ENCODE peak calls at places on chromosomes 1 and 21, in four cellular contexts. M is lower lobe of right lung, A is iPS DF 6.9, T is thoracic aorta. B is an unnamed sample.

GRCh38 chr1:161978011-161978790 is 45.5 kb downstream of the OLFML2B start:
- DNase-seq in M (no peak), A (no peak), T (no peak), B (no peak)

GRCh38 chr1:240280560-240281322 is 189.1 kb downstream of the FMN2 start:
- DNase-seq in M (no peak), T (no peak), A (no peak), B (no peak)

GRCh38 chr1:53600486-53600885 is 138.5 kb downstream of the GLIS1 start:
- DNase-seq in M (no peak), A (no peak), T (no peak), B (no peak)

GRCh38 chr1:161725888-161726630 is 4.7 kb downstream of the FCRLB start:
- DNase-seq in A (no peak), M (peak; percentile 74), T (no peak), B (no peak)

GRCh38 chr1:212488436-212489283 is 55.9 kb downstream of the NENF start:
- DNase-seq in A (no peak), M (no peak), T (no peak), B (peak; percentile 81)

GRCh38 chr1:39632491-39633417 is 6.7 kb downstream of the HEYL start:
- DNase-seq in A (no peak), T (no peak), M (peak; percentile 63), B (no peak)

GRCh38 chr1:162145966-162146696 is 76.6 kb downstream of the NOS1AP start:
- DNase-seq in M (no peak), T (no peak), A (no peak), B (no peak)

GRCh38 chr1:85264150-85264549 is 4.7 kb upstream of the C1orf52 start:
- DNase-seq in T (no peak), A (no peak), M (no peak), B (no peak)

GRCh38 chr1:236120725-236121153 is 21.6 kb upstream of the GPR137B start:
- DNase-seq in T (no peak), M (no peak), A (no peak), B (no peak)

GRCh38 chr1:226628624-226629155 is 80.1 kb downstream of the STUM start:
- DNase-seq in T (no peak), A (no peak), M (peak; percentile 27), B (no peak)

GRCh38 chr1:24351247-24351646 is 32.1 kb downstream of the GRHL3 start:
- DNase-seq in M (no peak), T (no peak), A (no peak), B (no peak)

GRCh38 chr1:107726860-107727259 is 238.1 kb downstream of the VAV3 start:
- DNase-seq in M (no peak), A (no peak), T (no peak), B (no peak)

GRCh38 chr1:10755977-10756521 is 40.4 kb downstream of the CASZ1 start:
- DNase-seq in T (no peak), A (no peak), M (peak; percentile 84), B (no peak)

GRCh38 chr21:16071082-16071481 is 341.3 kb downstream of the USP25 start:
- DNase-seq in A (no peak), T (no peak), M (no peak), B (no peak)

GRCh38 chr21:15631342-15631741 is 98.4 kb upstream of the USP25 start:
- DNase-seq in A (no peak), T (no peak), M (no peak), B (peak; percentile 10)

GRCh38 chr1:19044975-19045831 is 88.7 kb upstream of the IFFO2 start:
- DNase-seq in M (peak; percentile 33), A (no peak), T (no peak), B (no peak)

GRCh38 chr1:17360272-17360956 is 11.6 kb upstream of the PADI6 start:
- DNase-seq in M (no peak), A (no peak), T (no peak), B (no peak)

GRCh38 chr1:26697441-26697977 is 1.7 kb downstream of the ARID1A start:
- DNase-seq in T (no peak), A (no peak), M (no peak), B (no peak)

GRCh38 chr1:2985121-2985561 is 36.1 kb upstream of the ACTRT2 start:
- DNase-seq in T (no peak), M (no peak), A (no peak), B (no peak)

GRCh38 chr1:6489383-6489765 is 2.1 kb downstream of the PLEKHG5 start:
- DNase-seq in M (no peak), A (no peak), T (no peak), B (no peak)

GRCh38 chr1:42322577-42322976 is 12.5 kb downstream of the FOXJ3 start:
- DNase-seq in A (no peak), M (no peak), T (no peak), B (no peak)

GRCh38 chr1:75502776-75503175 is 108.1 kb downstream of the SLC44A5 start:
- DNase-seq in M (no peak), T (no peak), A (no peak), B (no peak)

GRCh38 chr1:241311056-241311746 is 45.8 kb downstream of the RGS7 start:
- DNase-seq in M (no peak), T (no peak), A (no peak), B (no peak)

GRCh38 chr1:117290855-117291254 is 76.4 kb upstream of the MAN1A2 start:
- DNase-seq in M (no peak), A (no peak), T (no peak), B (no peak)

GRCh38 chr1:201226859-201227488 is 36.4 kb downstream of the IGFN1 start:
- DNase-seq in T (no peak), M (peak; percentile 30), A (no peak), B (no peak)

GRCh38 chr1:111476761-111477309 is 3.1 kb downstream of the C1orf162 start:
- DNase-seq in A (no peak), T (no peak), M (no peak), B (no peak)

GRCh38 chr1:151972533-151973270 is 21.0 kb downstream of the S100A10 start:
- DNase-seq in A (no peak), T (no peak), M (no peak), B (no peak)

GRCh38 chr1:213724640-213725536 is 262.9 kb upstream of the PROX1 start:
- DNase-seq in M (no peak), T (no peak), A (no peak), B (no peak)

GRCh38 chr1:59367269-59368006 is 70.5 kb downstream of the FGGY start:
- DNase-seq in A (no peak), M (peak; percentile 65), T (peak; percentile 8), B (peak; percentile 82)

GRCh38 chr1:206075786-206076725 is 23.1 kb downstream of the RHEX start:
- DNase-seq in A (no peak), M (no peak), T (no peak), B (no peak)

GRCh38 chr21:28427356-28428022 is 565.2 kb downstream of the LTN1 start:
- DNase-seq in A (no peak), M (no peak), T (no peak), B (no peak)
- H3K9me3 ChIP-seq in A (no peaks in the 10 kb centered on the region), M (no peaks in the 10 kb centered on the region), T (no peaks in the 10 kb centered on the region), B (no peaks in the 10 kb centered on the region)

GRCh38 chr1:159853417-159853816 is 9.0 kb downstream of the VSIG8 start:
- DNase-seq in A (no peak), T (no peak), M (no peak), B (no peak)
- H3K27ac ChIP-seq in A (no peak overlapping the region), T (peak overlapping the region; percentile 94), M (peak overlapping the region; percentile 97), B (no peak overlapping the region)

GRCh38 chr1:209675567-209676154 is 449 bp downstream of the G0S2 start:
- DNase-seq in T (no peak), A (no peak), M (peak; percentile 48), B (no peak)
- H3K27me3 ChIP-seq in T (no peaks in the 10 kb centered on the region), A (peaks cover 39% of the 10 kb centered on the region), M (no peaks in the 10 kb centered on the region), B (no peaks in the 10 kb centered on the region)

GRCh38 chr21:26499475-26499874 is 73.6 kb downstream of the CYYR1 start:
- DNase-seq in A (no peak), T (no peak), M (no peak), B (no peak)
- H3K9me3 ChIP-seq in A (no peaks in the 10 kb centered on the region), T (no peaks in the 10 kb centered on the region), M (no peaks in the 10 kb centered on the region), B (no peaks in the 10 kb centered on the region)

GRCh38 chr1:89942825-89943658 is 51.9 kb upstream of the ZNF326 start:
- DNase-seq in A (no peak), T (no peak), M (no peak), B (no peak)
- H3K27ac ChIP-seq in A (no peak overlapping the region), T (no peak overlapping the region), M (no peak overlapping the region), B (peak overlapping the region; percentile 42)

GRCh38 chr1:157357111-157357510 is 195.2 kb downstream of the FCRL5 start:
- DNase-seq in M (no peak), T (no peak), A (no peak), B (no peak)
- H3K27me3 ChIP-seq in M (no peaks in the 10 kb centered on the region), T (no peaks in the 10 kb centered on the region), A (no peaks in the 10 kb centered on the region), B (peaks cover 17% of the 10 kb centered on the region)

GRCh38 chr1:20421441-20421840 is 64.6 kb downstream of the CAMK2N1 start:
- DNase-seq in M (no peak), A (no peak), T (no peak), B (no peak)

GRCh38 chr1:20426923-20427322 is 59.1 kb downstream of the CAMK2N1 start:
- DNase-seq in T (no peak), A (no peak), M (no peak), B (peak; percentile 76)

GRCh38 chr1:20426371-20426770 is 59.6 kb downstream of the CAMK2N1 start:
- DNase-seq in A (no peak), T (no peak), M (no peak), B (no peak)

GRCh38 chr1:20425622-20426021 is 60.4 kb downstream of the CAMK2N1 start:
- DNase-seq in A (no peak), T (no peak), M (no peak), B (no peak)

DNA sequence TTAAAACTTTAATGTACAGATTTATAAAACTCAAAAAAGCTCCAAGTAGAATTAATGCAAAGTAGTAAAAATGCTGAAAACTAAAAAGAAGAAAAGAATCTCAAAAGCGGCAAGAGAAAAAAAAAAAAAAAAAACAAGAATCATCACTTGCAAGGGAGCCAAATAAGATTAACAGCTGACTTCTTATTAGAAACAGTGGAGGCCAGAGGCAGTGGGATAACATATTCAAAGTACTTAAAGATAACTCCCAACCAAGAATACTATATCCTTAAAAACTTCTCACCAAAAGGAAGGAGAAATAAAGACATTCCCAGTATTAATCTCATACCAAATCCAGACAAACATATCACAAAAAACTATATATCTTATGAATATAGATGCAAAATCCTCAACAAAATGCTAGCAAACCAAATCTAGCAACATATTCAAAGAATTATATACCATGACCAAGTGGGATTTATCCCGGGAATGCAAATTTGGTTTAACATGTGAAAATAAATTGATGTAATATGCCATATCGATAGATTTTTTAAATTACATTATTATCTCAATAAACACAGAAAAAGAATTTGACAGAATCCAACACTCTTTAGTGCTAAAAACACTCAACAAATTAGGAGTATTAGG is 62.7 kb downstream of the CAMK2N1 start:
- DNase-seq in A (no peak), T (no peak), M (no peak), B (no peak)
- H3K9me3 ChIP-seq in A (no peaks in the 10 kb centered on the region), T (peaks cover 18% of the 10 kb centered on the region), M (peaks cover 26% of the 10 kb centered on the region), B (peaks cover 7% of the 10 kb centered on the region)